ENCODE peak calls at places on chromosome 18, in four cellular contexts. Y is AG04449; H is HTR-8/SVneo; E is activated CD4-positive, CD25-positive, alpha-beta regulatory T cell. V is an unnamed sample.

GRCh38 chr18:74497308-74497640 is 1.1 kb downstream of the CNDP2 start:
- DNase-seq in H (no peak), E (no peak), Y (no peak), V (no peak)

GRCh38 chr18:3111523-3112240 is 98.7 kb upstream of the LPIN2 start:
- DNase-seq in H (no peak), E (no peak), Y (no peak), V (no peak)

GRCh38 chr18:21134895-21135294 is 23.3 kb upstream of the ROCK1 start:
- DNase-seq in E (no peak), H (no peak), Y (no peak), V (no peak)

GRCh38 chr18:28960146-28960545 is 783.2 kb upstream of the CDH2 start:
- DNase-seq in H (no peak), E (no peak), Y (no peak), V (no peak)

GRCh38 chr18:61699397-61700090 is 193.3 kb downstream of the RNF152 start:
- DNase-seq in H (no peak), E (no peak), Y (no peak), V (no peak)

GRCh38 chr18:62790836-62791772 is 75.8 kb downstream of the PHLPP1 start:
- DNase-seq in Y (no peak), E (no peak), H (no peak), V (no peak)

GRCh38 chr18:10247402-10248117 is 206.9 kb upstream of the APCDD1 start:
- DNase-seq in Y (no peak), H (no peak), E (no peak), V (no peak)

GRCh38 chr18:51066273-51066672 is 36.3 kb downstream of the SMAD4 start:
- DNase-seq in H (no peak), Y (no peak), E (no peak), V (no peak)

GRCh38 chr18:64258111-64258650 is 109.3 kb upstream of the LINC00305 start:
- DNase-seq in H (no peak), Y (no peak), E (no peak), V (no peak)

GRCh38 chr18:31512203-31512764 is 14.3 kb downstream of the DSG2 start:
- DNase-seq in H (peak), Y (no peak), E (no peak), V (no peak)

GRCh38 chr18:44214396-44214795 is 466.3 kb upstream of the SETBP1 start:
- DNase-seq in E (no peak), Y (no peak), H (no peak), V (no peak)

GRCh38 chr18:6054443-6054842 is 159.1 kb upstream of the TMEM200C start:
- DNase-seq in Y (no peak), H (no peak), E (no peak), V (no peak)

GRCh38 chr18:63266888-63267790 is 52.4 kb downstream of the BCL2 start:
- DNase-seq in E (no peak), Y (no peak), H (no peak), V (no peak)

GRCh38 chr18:5546660-5547059 is 2.9 kb upstream of the EPB41L3 start:
- DNase-seq in Y (no peak), H (peak), E (no peak), V (no peak)

GRCh38 chr18:77131100-77131651 is 1.4 kb downstream of the MBP start:
- DNase-seq in E (no peak), Y (no peak), H (no peak), V (no peak)

GRCh38 chr18:57428221-57429150 is 6.7 kb upstream of the ONECUT2 start:
- DNase-seq in Y (no peak), E (no peak), H (no peak), V (no peak)

GRCh38 chr18:51236225-51236624 is 38.7 kb upstream of the MEX3C start:
- DNase-seq in Y (no peak), E (no peak), H (peak), V (peak)

GRCh38 chr18:44946529-44947113 is 265.9 kb downstream of the SETBP1 start:
- DNase-seq in Y (no peak), H (no peak), E (no peak), V (no peak)